ENCODE peak calls at places on chromosomes 4 and X, in seven cellular contexts. One of them, this sample, is unnamed.

GRCh38 chr4:151730003-151730559 is 30.7 kb downstream of the GATB start:
- DNase-seq in ovary: no peak
- DNase-seq in body of pancreas: no peak
- DNase-seq in heart left ventricle: no peak
- DNase-seq in right lobe of liver: no peak
- DNase-seq in A549: no peak
- DNase-seq in IMR-90: no peak
- DNase-seq in this sample: no peak

GRCh38 chr4:14178421-14178820 is 550.9 kb upstream of the BOD1L1 start:
- DNase-seq in ovary: no peak
- DNase-seq in body of pancreas: no peak
- DNase-seq in heart left ventricle: no peak
- DNase-seq in right lobe of liver: no peak
- DNase-seq in A549: no peak
- DNase-seq in IMR-90: peak; percentile 57
- DNase-seq in this sample: no peak

GRCh38 chrX:45347877-45348675 is 147.4 kb upstream of the DIPK2B start:
- DNase-seq in ovary: no peak
- DNase-seq in body of pancreas: no peak
- DNase-seq in heart left ventricle: no peak
- DNase-seq in right lobe of liver: no peak
- DNase-seq in A549: no peak
- DNase-seq in IMR-90: peak; percentile 21
- DNase-seq in this sample: no peak

GRCh38 chr4:2252530-2252924 is 9.4 kb downstream of the MXD4 start:
- DNase-seq in ovary: peak; percentile 6
- DNase-seq in body of pancreas: peak; percentile 7
- DNase-seq in heart left ventricle: peak; percentile 23
- DNase-seq in right lobe of liver: no peak
- DNase-seq in A549: no peak
- DNase-seq in IMR-90: no peak
- DNase-seq in this sample: no peak

GRCh38 chr4:117134386-117134785 is 49.0 kb upstream of the TRAM1L1 start:
- DNase-seq in ovary: no peak
- DNase-seq in body of pancreas: no peak
- DNase-seq in heart left ventricle: no peak
- DNase-seq in right lobe of liver: no peak
- DNase-seq in A549: peak; percentile 0
- DNase-seq in IMR-90: peak; percentile 84
- DNase-seq in this sample: no peak

GRCh38 chr4:178068136-178068535 is 625.9 kb upstream of the AGA start:
- DNase-seq in ovary: no peak
- DNase-seq in body of pancreas: no peak
- DNase-seq in heart left ventricle: no peak
- DNase-seq in right lobe of liver: no peak
- DNase-seq in A549: no peak
- DNase-seq in IMR-90: no peak
- DNase-seq in this sample: no peak

GRCh38 chr4:97073194-97073593 is 1070.1 kb downstream of the STPG2 start:
- DNase-seq in ovary: no peak
- DNase-seq in body of pancreas: no peak
- DNase-seq in heart left ventricle: no peak
- DNase-seq in right lobe of liver: no peak
- DNase-seq in A549: no peak
- DNase-seq in IMR-90: no peak
- DNase-seq in this sample: no peak

GRCh38 chr4:2763511-2763967 is 7.4 kb upstream of the TNIP2 start:
- DNase-seq in ovary: no peak
- DNase-seq in body of pancreas: no peak
- DNase-seq in heart left ventricle: no peak
- DNase-seq in right lobe of liver: no peak
- DNase-seq in A549: no peak
- DNase-seq in IMR-90: no peak
- DNase-seq in this sample: no peak

GRCh38 chr4:84971319-84971932 is 4.9 kb upstream of the WDFY3 start:
- DNase-seq in ovary: no peak
- DNase-seq in body of pancreas: no peak
- DNase-seq in heart left ventricle: no peak
- DNase-seq in right lobe of liver: no peak
- DNase-seq in A549: peak; percentile 16
- DNase-seq in IMR-90: peak; percentile 70
- DNase-seq in this sample: no peak

GRCh38 chr4:140893939-140894338 is 137.8 kb upstream of the TBC1D9 start:
- DNase-seq in ovary: no peak
- DNase-seq in body of pancreas: no peak
- DNase-seq in heart left ventricle: no peak
- DNase-seq in right lobe of liver: no peak
- DNase-seq in A549: no peak
- DNase-seq in IMR-90: peak; percentile 71
- DNase-seq in this sample: no peak

GRCh38 chr4:180455226-180455625 is 1788.0 kb upstream of the TENM3 start:
- DNase-seq in ovary: no peak
- DNase-seq in body of pancreas: no peak
- DNase-seq in heart left ventricle: no peak
- DNase-seq in right lobe of liver: no peak
- DNase-seq in A549: no peak
- DNase-seq in IMR-90: no peak
- DNase-seq in this sample: no peak

GRCh38 chr4:62018537-62018936 is 818.4 kb downstream of the ADGRL3 start:
- DNase-seq in ovary: no peak
- DNase-seq in body of pancreas: no peak
- DNase-seq in heart left ventricle: no peak
- DNase-seq in right lobe of liver: no peak
- DNase-seq in A549: no peak
- DNase-seq in IMR-90: no peak
- DNase-seq in this sample: no peak

GRCh38 chr4:80521438-80521837 is 185.9 kb downstream of the CFAP299 start:
- DNase-seq in ovary: no peak
- DNase-seq in body of pancreas: no peak
- DNase-seq in heart left ventricle: no peak
- DNase-seq in right lobe of liver: no peak
- DNase-seq in A549: no peak
- DNase-seq in IMR-90: no peak
- DNase-seq in this sample: no peak

GRCh38 chr4:25773358-25773757 is 89.4 kb downstream of the SEL1L3 start:
- DNase-seq in ovary: no peak
- DNase-seq in body of pancreas: no peak
- DNase-seq in heart left ventricle: no peak
- DNase-seq in right lobe of liver: no peak
- DNase-seq in A549: no peak
- DNase-seq in IMR-90: no peak
- DNase-seq in this sample: no peak

GRCh38 chr4:181684310-181684709 is 558.9 kb upstream of the TENM3 start:
- DNase-seq in ovary: no peak
- DNase-seq in body of pancreas: no peak
- DNase-seq in heart left ventricle: no peak
- DNase-seq in right lobe of liver: no peak
- DNase-seq in A549: no peak
- DNase-seq in IMR-90: peak; percentile 87
- DNase-seq in this sample: no peak

GRCh38 chr4:14667624-14668295 is 334.5 kb upstream of the CPEB2 start:
- DNase-seq in ovary: no peak
- DNase-seq in body of pancreas: no peak
- DNase-seq in heart left ventricle: no peak
- DNase-seq in right lobe of liver: no peak
- DNase-seq in A549: no peak
- DNase-seq in IMR-90: no peak
- DNase-seq in this sample: no peak

GRCh38 chr4:38621004-38621684 is 42.9 kb upstream of the KLF3 start:
- DNase-seq in ovary: no peak
- DNase-seq in body of pancreas: peak; percentile 35
- DNase-seq in heart left ventricle: no peak
- DNase-seq in right lobe of liver: no peak
- DNase-seq in A549: peak; percentile 20
- DNase-seq in IMR-90: peak; percentile 87
- DNase-seq in this sample: no peak

GRCh38 chr4:65195002-65195401 is 475.3 kb downstream of the EPHA5 start:
- DNase-seq in ovary: no peak
- DNase-seq in body of pancreas: no peak
- DNase-seq in heart left ventricle: no peak
- DNase-seq in right lobe of liver: no peak
- DNase-seq in A549: no peak
- DNase-seq in IMR-90: no peak
- DNase-seq in this sample: no peak

GRCh38 chr4:123976285-123976684 is 579.7 kb downstream of the SPRY1 start:
- DNase-seq in ovary: no peak
- DNase-seq in body of pancreas: no peak
- DNase-seq in heart left ventricle: no peak
- DNase-seq in right lobe of liver: no peak
- DNase-seq in A549: no peak
- DNase-seq in IMR-90: peak; percentile 24
- DNase-seq in this sample: no peak

GRCh38 chr4:19259920-19260319 is 991.8 kb upstream of the SLIT2 start:
- DNase-seq in ovary: no peak
- DNase-seq in body of pancreas: no peak
- DNase-seq in heart left ventricle: no peak
- DNase-seq in right lobe of liver: no peak
- DNase-seq in A549: no peak
- DNase-seq in IMR-90: no peak
- DNase-seq in this sample: no peak

GRCh38 chr4:7531640-7531994 is 96.9 kb upstream of the PSAPL1 start:
- DNase-seq in ovary: no peak
- DNase-seq in body of pancreas: no peak
- DNase-seq in heart left ventricle: no peak
- DNase-seq in right lobe of liver: no peak
- DNase-seq in A549: no peak
- DNase-seq in IMR-90: no peak
- DNase-seq in this sample: no peak

GRCh38 chrX:102765217-102765616 is 44.7 kb downstream of the GPRASP3 start:
- DNase-seq in ovary: no peak
- DNase-seq in body of pancreas: no peak
- DNase-seq in heart left ventricle: no peak
- DNase-seq in right lobe of liver: no peak
- DNase-seq in A549: no peak
- DNase-seq in IMR-90: peak; percentile 82
- DNase-seq in this sample: no peak

GRCh38 chrX:102767287-102767686 is 46.7 kb downstream of the GPRASP3 start:
- DNase-seq in ovary: no peak
- DNase-seq in body of pancreas: no peak
- DNase-seq in heart left ventricle: no peak
- DNase-seq in right lobe of liver: no peak
- DNase-seq in A549: no peak
- DNase-seq in IMR-90: no peak
- DNase-seq in this sample: no peak

GRCh38 chrX:102765794-102766193 is 45.3 kb downstream of the GPRASP3 start:
- DNase-seq in ovary: no peak
- DNase-seq in body of pancreas: no peak
- DNase-seq in heart left ventricle: no peak
- DNase-seq in right lobe of liver: no peak
- DNase-seq in A549: no peak
- DNase-seq in IMR-90: peak; percentile 68
- DNase-seq in this sample: no peak

GRCh38 chrX:102768984-102769761 is 48.6 kb downstream of the GPRASP3 start:
- DNase-seq in ovary: peak; percentile 60
- DNase-seq in body of pancreas: peak; percentile 86
- DNase-seq in heart left ventricle: peak; percentile 74
- DNase-seq in right lobe of liver: peak; percentile 50
- DNase-seq in A549: peak; percentile 58
- DNase-seq in IMR-90: peak; percentile 88
- DNase-seq in this sample: peak; percentile 83
- TF ChIP-seq POLR2A in ovary: no peak
- TF ChIP-seq POLR2A in body of pancreas: peak; percentile 62
- TF ChIP-seq POLR2A in heart left ventricle: no peak
- TF ChIP-seq POLR2A in right lobe of liver: peak; percentile 27
- TF ChIP-seq POLR2A in A549: peak; percentile 52
- TF ChIP-seq POLR2A in IMR-90: peak; percentile 69
- TF ChIP-seq POLR2A in this sample: peak; percentile 22

GRCh38 chr4:87042221-87042620 is 107.4 kb downstream of the AFF1 start:
- DNase-seq in ovary: no peak
- DNase-seq in body of pancreas: no peak
- DNase-seq in heart left ventricle: no peak
- DNase-seq in right lobe of liver: no peak
- DNase-seq in A549: no peak
- DNase-seq in IMR-90: no peak
- DNase-seq in this sample: no peak
- H3K27ac ChIP-seq in ovary: no peak overlapping the region
- H3K27ac ChIP-seq in body of pancreas: no peak overlapping the region
- H3K27ac ChIP-seq in heart left ventricle: peak overlapping the region; percentile 76
- H3K27ac ChIP-seq in right lobe of liver: no peak overlapping the region
- H3K27ac ChIP-seq in A549: no peak overlapping the region
- H3K27ac ChIP-seq in IMR-90: no peak overlapping the region
- H3K27ac ChIP-seq in this sample: no peak overlapping the region

DNA sequence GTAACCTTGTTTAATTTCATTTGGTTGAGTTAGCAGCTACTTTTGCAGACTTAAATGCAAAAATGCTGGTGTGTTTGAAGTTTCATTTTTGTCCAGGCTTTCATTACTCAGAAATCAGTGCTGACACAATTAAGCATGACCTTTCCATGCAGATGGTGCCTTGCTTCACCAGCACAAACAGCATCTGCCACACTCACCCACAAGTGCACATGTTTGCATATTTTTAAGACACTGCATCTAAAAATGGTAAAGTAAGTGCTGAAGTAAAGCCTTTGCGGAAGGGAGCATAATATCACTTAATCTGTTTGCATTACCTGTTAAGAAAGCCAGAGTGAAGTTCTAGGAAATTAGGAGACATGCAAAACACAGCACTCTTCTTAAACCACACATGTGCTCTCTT is 7.3 kb upstream of the DAPP1 start:
- DNase-seq in ovary: no peak
- DNase-seq in body of pancreas: no peak
- DNase-seq in heart left ventricle: no peak
- DNase-seq in right lobe of liver: no peak
- DNase-seq in A549: no peak
- DNase-seq in IMR-90: no peak
- DNase-seq in this sample: no peak
- H3K4me3 ChIP-seq in ovary: no peak overlapping the region
- H3K4me3 ChIP-seq in body of pancreas: no peak overlapping the region
- H3K4me3 ChIP-seq in heart left ventricle: no peak overlapping the region
- H3K4me3 ChIP-seq in right lobe of liver: no peak overlapping the region
- H3K4me3 ChIP-seq in A549: no peak overlapping the region
- H3K4me3 ChIP-seq in IMR-90: no peak overlapping the region
- H3K4me3 ChIP-seq in this sample: no peak overlapping the region

DNA sequence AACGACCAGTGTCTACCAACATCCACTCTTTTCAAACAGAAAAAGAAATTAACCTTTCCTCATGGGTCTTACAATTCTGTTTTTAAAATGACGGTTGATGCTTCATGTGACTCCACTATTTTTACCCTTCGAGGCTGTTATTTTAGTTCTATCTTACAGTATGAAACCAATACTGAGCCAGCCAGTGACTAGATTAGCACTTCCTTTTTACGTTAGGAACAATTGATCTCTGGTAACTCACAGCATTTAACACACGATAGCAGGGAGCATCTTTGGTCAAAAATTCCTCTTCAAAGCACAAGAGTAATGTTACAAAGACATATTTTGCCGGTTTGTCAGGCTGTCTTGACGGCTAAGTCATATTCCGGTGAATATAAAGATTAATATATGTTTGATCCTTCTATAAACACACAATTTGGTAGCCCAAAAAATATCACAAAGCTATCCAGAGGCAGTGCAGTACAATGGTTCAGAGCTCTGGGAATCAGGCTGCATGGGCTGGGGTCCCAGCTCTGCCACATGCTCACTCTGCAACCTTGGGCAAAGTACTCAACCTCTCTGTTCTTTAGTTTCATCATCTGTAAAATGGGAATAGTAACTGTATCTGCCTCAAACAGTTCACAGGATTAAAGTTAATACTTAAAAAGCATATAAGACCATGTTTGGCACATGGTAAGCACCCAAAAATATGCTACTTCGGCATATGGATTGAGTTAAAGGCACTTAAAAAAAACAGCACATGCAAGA is 62.9 kb upstream of the TXK start:
- DNase-seq in ovary: no peak
- DNase-seq in body of pancreas: no peak
- DNase-seq in heart left ventricle: no peak
- DNase-seq in right lobe of liver: no peak
- DNase-seq in A549: no peak
- DNase-seq in IMR-90: no peak
- DNase-seq in this sample: no peak
- TF ChIP-seq POLR2A in ovary: no peak
- TF ChIP-seq POLR2A in body of pancreas: no peak
- TF ChIP-seq POLR2A in heart left ventricle: no peak
- TF ChIP-seq POLR2A in right lobe of liver: no peak
- TF ChIP-seq POLR2A in A549: no peak
- TF ChIP-seq POLR2A in IMR-90: no peak
- TF ChIP-seq POLR2A in this sample: no peak

This sample was measured in tibial nerve.